ENCODE peak calls at places on chromosome 7, in four cellular contexts. One of them, this sample, is unnamed.

GRCh38 chr7:30799206-30799975 is 28.2 kb downstream of the MINDY4 start:
- DNase-seq in astrocyte: peak
- DNase-seq in heart right ventricle: no peak
- DNase-seq in cardiac fibroblast: peak
- DNase-seq in this sample: peak

GRCh38 chr7:129903935-129904334 is 48.8 kb downstream of the UBE2H start:
- DNase-seq in astrocyte: no peak
- DNase-seq in heart right ventricle: no peak
- DNase-seq in cardiac fibroblast: no peak
- DNase-seq in this sample: no peak

GRCh38 chr7:116636997-116637396 is 35.0 kb upstream of the MET start:
- DNase-seq in astrocyte: no peak
- DNase-seq in heart right ventricle: no peak
- DNase-seq in cardiac fibroblast: no peak
- DNase-seq in this sample: no peak

GRCh38 chr7:30182186-30182585 is 47.4 kb downstream of the MTURN start:
- DNase-seq in astrocyte: no peak
- DNase-seq in heart right ventricle: no peak
- DNase-seq in cardiac fibroblast: no peak
- DNase-seq in this sample: no peak

GRCh38 chr7:84100866-84101265 is 93.7 kb downstream of the SEMA3A start:
- DNase-seq in astrocyte: no peak
- DNase-seq in heart right ventricle: no peak
- DNase-seq in cardiac fibroblast: peak
- DNase-seq in this sample: peak

GRCh38 chr7:11185179-11185578 is 211.5 kb downstream of the PHF14 start:
- DNase-seq in astrocyte: peak
- DNase-seq in heart right ventricle: no peak
- DNase-seq in cardiac fibroblast: peak
- DNase-seq in this sample: peak

GRCh38 chr7:42074079-42074478 is 162.9 kb downstream of the GLI3 start:
- DNase-seq in astrocyte: no peak
- DNase-seq in heart right ventricle: no peak
- DNase-seq in cardiac fibroblast: no peak
- DNase-seq in this sample: no peak

GRCh38 chr7:95045236-95045923 is 138.0 kb downstream of the PPP1R9A start:
- DNase-seq in astrocyte: no peak
- DNase-seq in heart right ventricle: no peak
- DNase-seq in cardiac fibroblast: peak
- DNase-seq in this sample: peak

GRCh38 chr7:9921326-9921725 is 1052.3 kb upstream of the PHF14 start:
- DNase-seq in astrocyte: no peak
- DNase-seq in heart right ventricle: no peak
- DNase-seq in cardiac fibroblast: no peak
- DNase-seq in this sample: no peak

GRCh38 chr7:131603932-131604331 is 47.5 kb upstream of the PODXL start:
- DNase-seq in astrocyte: no peak
- DNase-seq in heart right ventricle: no peak
- DNase-seq in cardiac fibroblast: no peak
- DNase-seq in this sample: no peak

GRCh38 chr7:27148031-27148775 is 629 bp upstream of the HOXA6 start:
- DNase-seq in astrocyte: no peak
- DNase-seq in heart right ventricle: no peak
- DNase-seq in cardiac fibroblast: no peak
- DNase-seq in this sample: no peak

GRCh38 chr7:68238204-68238805 is 1241.7 kb downstream of the TYW1 start:
- DNase-seq in astrocyte: no peak
- DNase-seq in heart right ventricle: no peak
- DNase-seq in cardiac fibroblast: no peak
- DNase-seq in this sample: no peak

GRCh38 chr7:39507866-39508551 is 58.2 kb upstream of the YAE1 start:
- DNase-seq in astrocyte: peak
- DNase-seq in heart right ventricle: no peak
- DNase-seq in cardiac fibroblast: no peak
- DNase-seq in this sample: no peak

GRCh38 chr7:98870071-98870651 is 347 bp upstream of the TMEM130 start:
- DNase-seq in astrocyte: peak
- DNase-seq in heart right ventricle: peak
- DNase-seq in cardiac fibroblast: peak
- DNase-seq in this sample: peak

GRCh38 chr7:84002348-84002747 is 192.2 kb downstream of the SEMA3A start:
- DNase-seq in astrocyte: no peak
- DNase-seq in heart right ventricle: no peak
- DNase-seq in cardiac fibroblast: no peak
- DNase-seq in this sample: no peak

GRCh38 chr7:135755351-135755753 is 6.7 kb upstream of the FAM180A start:
- DNase-seq in astrocyte: no peak
- DNase-seq in heart right ventricle: no peak
- DNase-seq in cardiac fibroblast: no peak
- DNase-seq in this sample: no peak

GRCh38 chr7:157401567-157402387 is 65.0 kb downstream of the DNAJB6 start:
- DNase-seq in astrocyte: no peak
- DNase-seq in heart right ventricle: no peak
- DNase-seq in cardiac fibroblast: no peak
- DNase-seq in this sample: no peak

GRCh38 chr7:34760271-34760670 is 102.3 kb downstream of the NPSR1 start:
- DNase-seq in astrocyte: no peak
- DNase-seq in heart right ventricle: no peak
- DNase-seq in cardiac fibroblast: no peak
- DNase-seq in this sample: no peak

GRCh38 chr7:34761627-34762026 is 103.6 kb downstream of the NPSR1 start:
- DNase-seq in astrocyte: no peak
- DNase-seq in heart right ventricle: no peak
- DNase-seq in cardiac fibroblast: no peak
- DNase-seq in this sample: peak

GRCh38 chr7:34758111-34758601 is 100.1 kb downstream of the NPSR1 start:
- DNase-seq in astrocyte: no peak
- DNase-seq in heart right ventricle: no peak
- DNase-seq in cardiac fibroblast: no peak
- DNase-seq in this sample: no peak

GRCh38 chr7:34757570-34758110 is 99.6 kb downstream of the NPSR1 start:
- DNase-seq in astrocyte: no peak
- DNase-seq in heart right ventricle: no peak
- DNase-seq in cardiac fibroblast: no peak
- DNase-seq in this sample: no peak

DNA sequence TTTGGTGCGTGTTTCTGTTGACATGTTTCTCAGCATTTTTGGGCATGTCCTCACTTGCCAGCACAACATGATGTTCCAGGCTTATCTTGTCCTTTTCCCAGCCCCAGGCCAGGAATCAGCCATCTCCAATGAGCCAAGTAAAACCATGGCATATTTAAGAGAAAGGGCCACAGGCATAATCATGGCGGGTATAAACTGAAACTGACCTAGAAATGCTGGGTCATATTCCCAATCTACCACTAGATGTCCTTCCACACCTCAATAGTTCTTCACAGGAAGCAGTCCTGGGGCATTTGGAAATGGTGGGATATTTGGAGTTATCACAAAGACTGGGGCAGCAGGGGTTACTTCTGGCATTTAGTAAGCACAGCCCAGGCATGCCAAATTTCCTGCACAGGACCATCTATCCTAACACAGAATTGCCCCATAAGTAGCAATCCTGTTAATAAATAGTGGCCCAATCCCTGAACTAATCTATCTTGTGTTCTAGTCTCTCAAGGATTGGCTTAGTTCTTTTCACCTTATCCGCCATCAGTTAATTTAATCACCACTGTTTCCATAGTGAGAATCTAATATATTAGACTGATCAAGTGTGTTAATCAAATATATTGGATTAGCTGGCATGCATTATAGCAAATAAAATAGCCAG is 101.6 kb downstream of the NPSR1 start:
- DNase-seq in astrocyte: peak
- DNase-seq in heart right ventricle: no peak
- DNase-seq in cardiac fibroblast: peak
- DNase-seq in this sample: peak
- TF ChIP-seq CTCF in astrocyte: peak
- TF ChIP-seq CTCF in heart right ventricle: peak
- TF ChIP-seq CTCF in cardiac fibroblast: peak
- TF ChIP-seq CTCF in this sample: peak

GRCh38 chr7:74223711-74224510 is 14.1 kb downstream of the LAT2 start:
- DNase-seq in astrocyte: no peak
- DNase-seq in heart right ventricle: no peak
- DNase-seq in cardiac fibroblast: no peak
- DNase-seq in this sample: no peak
- TF ChIP-seq CTCF in astrocyte: no peak
- TF ChIP-seq CTCF in heart right ventricle: no peak
- TF ChIP-seq CTCF in cardiac fibroblast: no peak
- TF ChIP-seq CTCF in this sample: no peak

DNA sequence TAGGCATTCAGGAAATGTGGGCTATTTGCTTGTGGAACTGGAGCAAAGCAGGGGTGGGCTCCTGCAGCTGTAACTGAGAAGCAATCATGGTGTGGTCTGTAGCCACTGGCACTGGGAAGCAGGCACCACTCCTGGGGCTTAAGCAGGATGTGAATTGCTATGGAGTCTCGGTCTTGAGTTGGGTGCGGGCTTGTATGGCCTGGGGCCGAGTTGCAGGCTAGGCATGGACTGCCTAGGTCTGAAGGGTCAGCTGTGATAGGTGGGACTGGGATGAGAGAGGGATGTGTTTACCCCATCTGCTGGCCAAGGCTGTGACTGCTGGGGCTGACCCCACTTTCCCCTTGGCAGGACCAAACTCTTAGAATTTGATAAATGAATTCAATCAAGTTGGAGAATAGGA is 43.0 kb downstream of the ADCY1 start:
- DNase-seq in astrocyte: no peak
- DNase-seq in heart right ventricle: no peak
- DNase-seq in cardiac fibroblast: no peak
- DNase-seq in this sample: no peak
- TF ChIP-seq CTCF in astrocyte: no peak
- TF ChIP-seq CTCF in heart right ventricle: no peak
- TF ChIP-seq CTCF in cardiac fibroblast: no peak
- TF ChIP-seq CTCF in this sample: no peak

GRCh38 chr7:151124205-151124880 is 38.1 kb downstream of the AGAP3 start:
- DNase-seq in astrocyte: no peak
- DNase-seq in heart right ventricle: no peak
- DNase-seq in cardiac fibroblast: no peak
- DNase-seq in this sample: no peak
- TF ChIP-seq CTCF in astrocyte: no peak
- TF ChIP-seq CTCF in heart right ventricle: peak
- TF ChIP-seq CTCF in cardiac fibroblast: no peak
- TF ChIP-seq CTCF in this sample: no peak

GRCh38 chr7:7992502-7992901 is 23.9 kb downstream of the GLCCI1 start:
- DNase-seq in astrocyte: no peak
- DNase-seq in heart right ventricle: no peak
- DNase-seq in cardiac fibroblast: no peak
- DNase-seq in this sample: peak

GRCh38 chr7:8000315-8000941 is 31.8 kb downstream of the GLCCI1 start:
- DNase-seq in astrocyte: no peak
- DNase-seq in heart right ventricle: no peak
- DNase-seq in cardiac fibroblast: no peak
- DNase-seq in this sample: no peak

GRCh38 chr7:7996568-7996967 is 28.0 kb downstream of the GLCCI1 start:
- DNase-seq in astrocyte: peak
- DNase-seq in heart right ventricle: no peak
- DNase-seq in cardiac fibroblast: no peak
- DNase-seq in this sample: peak
- TF ChIP-seq CTCF in astrocyte: no peak
- TF ChIP-seq CTCF in heart right ventricle: no peak
- TF ChIP-seq CTCF in cardiac fibroblast: no peak
- TF ChIP-seq CTCF in this sample: no peak

DNA sequence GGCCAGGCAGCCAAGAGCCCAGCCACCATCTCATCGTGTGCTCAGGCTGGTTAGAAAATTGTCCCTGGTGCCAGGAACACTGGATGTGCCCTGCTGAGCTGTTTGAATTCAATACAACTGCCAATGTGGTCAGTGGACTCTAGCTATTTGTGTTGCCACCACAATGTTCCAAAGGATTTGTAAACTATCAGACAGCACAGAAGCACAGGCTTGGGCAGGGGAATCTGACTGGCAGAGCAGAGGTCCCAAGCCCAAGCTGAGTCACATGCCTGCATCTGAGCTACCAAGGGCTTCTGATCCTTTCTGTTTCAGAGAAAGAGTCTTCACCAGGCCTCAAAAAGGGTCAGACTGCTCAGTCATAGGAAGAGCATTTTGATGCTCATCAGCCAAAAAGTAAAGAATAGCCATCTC is 232.1 kb upstream of the SEMA3C start:
- DNase-seq in astrocyte: peak
- DNase-seq in heart right ventricle: no peak
- DNase-seq in cardiac fibroblast: peak
- DNase-seq in this sample: peak
- TF ChIP-seq CTCF in astrocyte: no peak
- TF ChIP-seq CTCF in heart right ventricle: no peak
- TF ChIP-seq CTCF in cardiac fibroblast: no peak
- TF ChIP-seq CTCF in this sample: no peak

DNA sequence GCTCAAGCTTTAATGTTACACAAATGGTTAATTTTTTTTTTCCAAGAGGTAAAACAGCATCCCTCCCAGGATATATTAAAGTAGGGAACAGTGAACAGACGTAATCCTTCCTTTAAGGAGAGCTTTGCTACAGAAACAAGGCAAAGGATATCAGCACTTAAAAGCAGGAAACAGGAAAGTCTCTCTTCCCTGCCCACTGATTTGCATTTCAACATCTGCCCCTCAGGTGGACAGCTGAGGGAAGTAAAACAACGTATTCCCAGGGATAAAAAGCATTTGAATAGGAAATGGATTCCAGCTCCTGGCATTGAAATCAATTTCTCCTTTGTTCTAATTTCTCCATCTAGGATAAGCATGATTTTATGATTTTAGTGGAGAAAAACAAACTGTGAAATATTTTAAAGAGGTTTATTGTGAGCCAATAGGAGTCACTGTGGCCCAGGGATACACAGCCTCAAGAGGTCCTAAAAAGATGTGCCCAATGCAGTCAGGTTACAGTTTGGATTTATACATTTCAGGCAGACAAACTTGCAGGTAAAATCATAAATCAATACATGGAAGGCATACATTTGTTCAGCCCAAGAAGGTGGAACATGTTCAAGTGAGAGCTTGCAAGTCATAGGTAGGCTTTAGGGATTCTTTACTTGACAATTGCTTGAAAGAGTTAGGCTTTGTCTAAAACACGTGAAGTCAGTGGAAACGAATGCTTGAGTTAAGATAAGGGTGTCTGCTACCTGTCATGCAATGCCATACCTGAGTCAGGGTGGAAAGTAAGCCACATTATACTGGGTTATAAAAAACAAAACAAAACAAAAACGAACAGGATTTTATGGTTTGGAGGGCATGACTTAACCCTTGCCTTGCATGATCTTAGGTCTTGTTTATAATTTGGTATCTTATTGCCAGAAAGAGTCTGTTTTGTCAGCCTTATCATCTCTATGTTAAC is 286.2 kb upstream of the VWC2 start:
- DNase-seq in astrocyte: no peak
- DNase-seq in heart right ventricle: no peak
- DNase-seq in cardiac fibroblast: no peak
- DNase-seq in this sample: no peak
- TF ChIP-seq CTCF in astrocyte: no peak
- TF ChIP-seq CTCF in heart right ventricle: peak
- TF ChIP-seq CTCF in cardiac fibroblast: no peak
- TF ChIP-seq CTCF in this sample: no peak

This sample was measured in choroid plexus epithelial cell.